ENCODE peak calls at places on chromosomes 4 and X, in seven cellular contexts. I is GM23338, Q is AG04450, N is adipocyte, C is body of pancreas, A is kidney epithelial cell, L is SJSA1. E is an unnamed sample.

GRCh38 chrX:86507337-86507736 is 359.1 kb downstream of the DACH2 start:
- DNase-seq in C (no peak), L (no peak), A (no peak), Q (no peak), N (no peak), I (peak; percentile 1), E (no peak)

GRCh38 chr4:106036848-106037247 is 141.6 kb downstream of the NPNT start:
- DNase-seq in A (no peak), C (no peak), I (no peak), L (no peak), N (no peak), Q (no peak), E (no peak)

GRCh38 chrX:31708116-31708515 is 636.3 kb upstream of the FTHL17 start:
- DNase-seq in C (no peak), I (no peak), N (no peak), L (no peak), A (no peak), Q (no peak), E (no peak)

GRCh38 chr4:122117743-122118142 is 34.4 kb upstream of the BLTP1 start:
- DNase-seq in I (no peak), Q (peak; percentile 15), C (no peak), N (peak; percentile 15), A (no peak), L (no peak), E (no peak)

GRCh38 chrX:125998432-125998831 is 167.7 kb downstream of the DCAF12L2 start:
- DNase-seq in C (no peak), L (no peak), A (no peak), I (peak; percentile 42), N (peak; percentile 0), Q (no peak), E (no peak)

GRCh38 chr4:122832732-122833131 is 6.1 kb downstream of the FGF2 start:
- DNase-seq in N (peak; percentile 25), I (no peak), L (no peak), Q (no peak), A (no peak), C (no peak), E (no peak)

GRCh38 chr4:73213917-73214663 is 44.5 kb downstream of the ANKRD17 start:
- DNase-seq in L (no peak), Q (no peak), I (no peak), N (no peak), A (no peak), C (no peak), E (no peak)

GRCh38 chr4:120568736-120569135 is 353.8 kb downstream of the PRDM5 start:
- DNase-seq in L (no peak), Q (no peak), A (no peak), N (no peak), I (no peak), C (no peak), E (no peak)

GRCh38 chr4:151313306-151314028 is 11.9 kb downstream of the SH3D19 start:
- DNase-seq in L (no peak), I (no peak), N (no peak), Q (no peak), A (no peak), C (peak; percentile 8), E (no peak)

GRCh38 chr4:111689731-111690130 is 455.5 kb upstream of the FAM241A start:
- DNase-seq in Q (no peak), A (peak; percentile 38), C (no peak), L (peak; percentile 8), N (peak; percentile 30), I (no peak), E (no peak)

GRCh38 chrX:136646602-136647239 is 1.2 kb upstream of the CD40LG start:
- DNase-seq in L (no peak), Q (no peak), C (no peak), A (no peak), I (no peak), N (no peak), E (no peak)

GRCh38 chr4:91362125-91362524 is 941.6 kb upstream of the GRID2 start:
- DNase-seq in C (no peak), N (no peak), L (no peak), I (no peak), A (no peak), Q (no peak), E (no peak)

GRCh38 chrX:70128071-70128470 is 5.2 kb upstream of the IGBP1 start:
- DNase-seq in C (no peak), L (no peak), I (peak; percentile 25), N (no peak), A (no peak), Q (no peak), E (no peak)

GRCh38 chrX:140983730-140984129 is 18.7 kb upstream of the SPANXB1 start:
- DNase-seq in C (no peak), N (no peak), L (no peak), A (no peak), Q (no peak), I (no peak), E (no peak)

GRCh38 chr4:81031389-81032173 is 1.1 kb downstream of the BMP3 start:
- DNase-seq in N (no peak), C (no peak), I (peak; percentile 49), Q (no peak), L (no peak), A (no peak), E (no peak)

GRCh38 chr4:41939016-41939623 is 3.9 kb downstream of the TMEM33 start:
- DNase-seq in I (peak; percentile 9), A (no peak), N (peak; percentile 28), C (no peak), Q (no peak), L (no peak), E (no peak)

GRCh38 chr4:153001626-153002025 is 65.5 kb downstream of the FHDC1 start:
- DNase-seq in L (peak; percentile 53), Q (no peak), A (no peak), N (no peak), C (no peak), I (no peak), E (no peak)

GRCh38 chr4:156609421-156609820 is 362.2 kb downstream of the PDGFC start:
- DNase-seq in L (no peak), C (peak; percentile 9), N (no peak), Q (no peak), I (no peak), A (no peak), E (no peak)

GRCh38 chrX:43735957-43736356 is 79.9 kb downstream of the MAOA start:
- DNase-seq in I (peak; percentile 3), A (no peak), N (no peak), C (no peak), Q (no peak), L (no peak), E (no peak)

GRCh38 chrX:93874554-93874953 is 200.5 kb downstream of the FAM133A start:
- DNase-seq in Q (no peak), N (peak; percentile 39), L (no peak), A (no peak), C (peak; percentile 32), I (peak; percentile 76), E (peak; percentile 39)

GRCh38 chr4:156547891-156548290 is 423.7 kb downstream of the PDGFC start:
- DNase-seq in L (no peak), Q (no peak), I (no peak), C (no peak), N (no peak), A (no peak), E (no peak)

GRCh38 chr4:139791681-139792080 is 126.1 kb downstream of the MGST2 start:
- DNase-seq in N (no peak), Q (no peak), L (no peak), C (no peak), A (no peak), I (no peak), E (no peak)

GRCh38 chrX:4935846-4936245 is 1222.4 kb upstream of the PRKX start:
- DNase-seq in I (no peak), N (no peak), C (no peak), Q (no peak), A (no peak), L (no peak), E (no peak)

GRCh38 chrX:48538641-48539344 is 721 bp upstream of the TBC1D25 start:
- DNase-seq in L (no peak), I (no peak), A (no peak), C (no peak), N (no peak), Q (no peak), E (no peak)
- H3K4me3 ChIP-seq in L (peak overlapping the region; percentile 62), I (no peak overlapping the region), A (peak overlapping the region; percentile 22), C (no peak overlapping the region), N (peak overlapping the region; percentile 88), Q (peak overlapping the region; percentile 20), E (no peak overlapping the region)

GRCh38 chr4:7505116-7505900 is 70.6 kb upstream of the PSAPL1 start:
- DNase-seq in A (no peak), C (no peak), L (no peak), I (no peak), Q (no peak), N (no peak), E (no peak)
- H3K27me3 ChIP-seq in A (peaks cover 5% of the 10 kb centered on the region), C (peaks cover 6% of the 10 kb centered on the region), L (peaks cover 30% of the 10 kb centered on the region), I (no peaks in the 10 kb centered on the region), Q (peaks cover 53% of the 10 kb centered on the region), N (peaks cover 9% of the 10 kb centered on the region), E (peaks cover 3% of the 10 kb centered on the region)

DNA sequence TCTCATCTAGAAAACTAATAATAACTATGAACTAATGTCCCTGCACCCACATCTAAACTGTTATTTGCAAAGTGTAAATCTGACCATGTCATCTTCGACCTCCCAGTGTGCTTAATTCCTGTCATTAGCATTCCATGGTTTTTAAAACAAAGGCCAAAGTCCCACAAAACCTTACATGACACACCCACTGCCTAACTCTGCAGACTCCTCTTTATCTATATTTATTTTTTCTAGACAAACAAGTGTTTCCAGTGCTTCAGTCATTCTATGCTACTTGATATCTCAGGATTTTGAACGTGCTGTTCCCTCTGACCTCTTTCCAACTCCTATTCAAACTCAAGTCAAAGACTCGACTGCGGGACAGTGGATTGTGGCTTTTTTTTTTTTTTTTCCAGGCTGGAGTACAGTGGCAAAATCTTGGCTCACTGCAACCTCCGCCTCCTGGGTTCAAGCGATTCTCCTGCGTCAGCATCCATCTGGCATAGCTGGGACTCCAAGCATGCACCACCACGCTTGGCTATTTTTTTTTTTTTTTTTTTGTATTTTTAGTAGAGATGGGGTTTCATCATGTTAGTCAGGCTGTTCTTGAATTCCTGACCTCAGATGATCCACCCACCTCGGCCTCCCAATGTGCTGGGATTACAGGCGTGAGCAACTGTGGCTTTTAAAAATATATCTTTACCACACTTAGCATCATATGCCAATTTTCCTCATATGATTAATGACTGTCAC is 1511.0 kb downstream of the ARAP2 start:
- DNase-seq in L (peak; percentile 38), I (peak; percentile 2), A (no peak), C (peak; percentile 7), N (no peak), Q (no peak), E (no peak)
- H3K4me3 ChIP-seq in L (no peak overlapping the region), I (no peak overlapping the region), A (no peak overlapping the region), C (no peak overlapping the region), N (peak overlapping the region; percentile 12), Q (no peak overlapping the region), E (no peak overlapping the region)

DNA sequence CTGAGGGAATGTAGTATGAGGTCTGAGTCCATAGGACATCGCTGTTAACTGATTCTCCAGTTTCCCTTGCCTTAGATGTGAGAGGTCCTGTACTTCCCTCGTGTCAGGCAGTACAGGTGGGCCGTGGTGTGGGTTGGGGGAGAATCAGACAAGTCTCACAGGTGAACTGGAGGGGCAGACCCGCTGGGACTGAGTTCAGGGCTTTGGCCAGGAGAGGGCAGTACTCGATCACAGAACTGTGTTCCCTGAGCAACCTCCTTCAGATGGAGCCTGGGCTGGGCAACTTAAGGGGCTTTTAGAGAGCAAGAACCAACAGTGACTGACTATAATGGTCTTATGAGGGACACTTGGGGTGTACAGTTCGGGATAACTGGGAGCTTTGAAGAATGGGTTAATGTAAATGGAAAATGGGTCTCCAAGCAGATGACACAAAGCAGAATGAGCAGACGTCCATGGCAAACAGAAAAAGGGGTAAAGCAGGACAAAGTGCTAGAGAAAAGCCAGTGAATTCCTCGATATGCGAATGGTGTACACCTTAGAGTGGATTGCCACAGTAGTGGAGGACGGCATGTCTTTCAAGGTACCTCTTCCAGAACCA is 83.6 kb downstream of the CCNG2 start:
- DNase-seq in L (peak; percentile 24), C (peak; percentile 79), N (peak; percentile 71), I (peak; percentile 93), Q (no peak), A (no peak), E (peak; percentile 58)
- H3K27me3 ChIP-seq in L (peaks cover 13% of the 10 kb centered on the region), C (no peaks in the 10 kb centered on the region), N (peaks cover 86% of the 10 kb centered on the region), I (no peaks in the 10 kb centered on the region), Q (peaks cover 9% of the 10 kb centered on the region), A (peaks cover 9% of the 10 kb centered on the region), E (no peaks in the 10 kb centered on the region)

E was measured in NT2/D1.